ENCODE peak calls at places on chromosome 1, in four cellular contexts. One of them, this sample, is unnamed.
A peak's percentile ranks its signal among the peaks of the same experiment; 100 is the strongest.

GRCh38 chr1:48916121-48917069 is 139.7 kb upstream of the BEND5 start:
- DNase-seq in HepG2: peak; percentile 29
- DNase-seq in SK-N-SH: peak; percentile 63
- DNase-seq in GM12878: no peak
- DNase-seq in this sample: no peak

GRCh38 chr1:164635784-164636729 is 77.1 kb downstream of the PBX1 start:
- DNase-seq in HepG2: no peak
- DNase-seq in GM12878: no peak
- DNase-seq in SK-N-SH: no peak
- DNase-seq in this sample: no peak

GRCh38 chr1:119782541-119783338 is 14.0 kb upstream of the HMGCS2 start:
- DNase-seq in HepG2: no peak
- DNase-seq in GM12878: no peak
- DNase-seq in SK-N-SH: no peak
- DNase-seq in this sample: no peak

GRCh38 chr1:52348704-52349301 is 17.2 kb downstream of the CC2D1B start:
- DNase-seq in HepG2: no peak
- DNase-seq in GM12878: no peak
- DNase-seq in SK-N-SH: peak; percentile 81
- DNase-seq in this sample: no peak

GRCh38 chr1:222010306-222010705 is 268.4 kb upstream of the DUSP10 start:
- DNase-seq in SK-N-SH: no peak
- DNase-seq in HepG2: no peak
- DNase-seq in GM12878: no peak
- DNase-seq in this sample: no peak

GRCh38 chr1:65762081-65762862 is 30.4 kb upstream of the PDE4B start:
- DNase-seq in SK-N-SH: no peak
- DNase-seq in HepG2: no peak
- DNase-seq in GM12878: no peak
- DNase-seq in this sample: no peak

GRCh38 chr1:162916407-162916806 is 55.4 kb upstream of the CCDC190 start:
- DNase-seq in HepG2: no peak
- DNase-seq in SK-N-SH: no peak
- DNase-seq in GM12878: no peak
- DNase-seq in this sample: no peak

GRCh38 chr1:29121951-29122661 is 1.6 kb downstream of the TMEM200B start:
- DNase-seq in HepG2: no peak
- DNase-seq in SK-N-SH: peak; percentile 79
- DNase-seq in GM12878: no peak
- DNase-seq in this sample: no peak

GRCh38 chr1:8423134-8423701 is 105.3 kb downstream of the SLC45A1 start:
- DNase-seq in SK-N-SH: peak; percentile 71
- DNase-seq in HepG2: no peak
- DNase-seq in GM12878: no peak
- DNase-seq in this sample: peak; percentile 36

GRCh38 chr1:160819186-160819585 is 23.2 kb downstream of the LY9 start:
- DNase-seq in GM12878: no peak
- DNase-seq in HepG2: no peak
- DNase-seq in SK-N-SH: no peak
- DNase-seq in this sample: no peak

GRCh38 chr1:52159033-52159789 is 17.3 kb downstream of the ZFYVE9 start:
- DNase-seq in GM12878: no peak
- DNase-seq in SK-N-SH: no peak
- DNase-seq in HepG2: no peak
- DNase-seq in this sample: no peak

GRCh38 chr1:12315126-12315525 is 85.3 kb downstream of the VPS13D start:
- DNase-seq in SK-N-SH: no peak
- DNase-seq in HepG2: no peak
- DNase-seq in GM12878: no peak
- DNase-seq in this sample: no peak

GRCh38 chr1:58887059-58887458 is 103.2 kb upstream of the JUN start:
- DNase-seq in HepG2: no peak
- DNase-seq in SK-N-SH: no peak
- DNase-seq in GM12878: no peak
- DNase-seq in this sample: no peak

GRCh38 chr1:58883888-58884482 is 100.1 kb upstream of the JUN start:
- DNase-seq in SK-N-SH: no peak
- DNase-seq in HepG2: no peak
- DNase-seq in GM12878: no peak
- DNase-seq in this sample: peak; percentile 88

GRCh38 chr1:58886611-58887010 is 102.8 kb upstream of the JUN start:
- DNase-seq in HepG2: no peak
- DNase-seq in GM12878: no peak
- DNase-seq in SK-N-SH: no peak
- DNase-seq in this sample: no peak

GRCh38 chr1:58884706-58885661 is 101.1 kb upstream of the JUN start:
- DNase-seq in SK-N-SH: no peak
- DNase-seq in GM12878: no peak
- DNase-seq in HepG2: peak; percentile 98
- DNase-seq in this sample: peak; percentile 79

GRCh38 chr1:58885998-58886397 is 102.2 kb upstream of the JUN start:
- DNase-seq in HepG2: no peak
- DNase-seq in SK-N-SH: no peak
- DNase-seq in GM12878: no peak
- DNase-seq in this sample: no peak
- TF ChIP-seq GABPA in HepG2: no peak
- TF ChIP-seq GABPA in SK-N-SH: no peak
- TF ChIP-seq GABPA in GM12878: no peak
- TF ChIP-seq GABPA in this sample: no peak

GRCh38 chr1:113940365-113941244 is 11.5 kb downstream of the HIPK1 start:
- DNase-seq in SK-N-SH: no peak
- DNase-seq in HepG2: no peak
- DNase-seq in GM12878: no peak
- DNase-seq in this sample: no peak
- TF ChIP-seq ZBTB33 in SK-N-SH: no peak
- TF ChIP-seq ZBTB33 in HepG2: no peak
- TF ChIP-seq ZBTB33 in GM12878: no peak
- TF ChIP-seq ZBTB33 in this sample: no peak

GRCh38 chr1:226112626-226113025 is 50.1 kb downstream of the H3-3A start:
- DNase-seq in HepG2: no peak
- DNase-seq in GM12878: no peak
- DNase-seq in SK-N-SH: no peak
- DNase-seq in this sample: no peak

GRCh38 chr1:226109829-226110248 is 47.3 kb downstream of the H3-3A start:
- DNase-seq in HepG2: peak; percentile 75
- DNase-seq in GM12878: no peak
- DNase-seq in SK-N-SH: peak; percentile 99
- DNase-seq in this sample: peak; percentile 99

GRCh38 chr1:226110249-226111108 is 48.0 kb downstream of the H3-3A start:
- DNase-seq in SK-N-SH: peak; percentile 92
- DNase-seq in GM12878: peak; percentile 41
- DNase-seq in HepG2: no peak
- DNase-seq in this sample: peak; percentile 88

GRCh38 chr1:226111109-226111864 is 48.8 kb downstream of the H3-3A start:
- DNase-seq in SK-N-SH: no peak
- DNase-seq in HepG2: no peak
- DNase-seq in GM12878: no peak
- DNase-seq in this sample: peak; percentile 95

DNA sequence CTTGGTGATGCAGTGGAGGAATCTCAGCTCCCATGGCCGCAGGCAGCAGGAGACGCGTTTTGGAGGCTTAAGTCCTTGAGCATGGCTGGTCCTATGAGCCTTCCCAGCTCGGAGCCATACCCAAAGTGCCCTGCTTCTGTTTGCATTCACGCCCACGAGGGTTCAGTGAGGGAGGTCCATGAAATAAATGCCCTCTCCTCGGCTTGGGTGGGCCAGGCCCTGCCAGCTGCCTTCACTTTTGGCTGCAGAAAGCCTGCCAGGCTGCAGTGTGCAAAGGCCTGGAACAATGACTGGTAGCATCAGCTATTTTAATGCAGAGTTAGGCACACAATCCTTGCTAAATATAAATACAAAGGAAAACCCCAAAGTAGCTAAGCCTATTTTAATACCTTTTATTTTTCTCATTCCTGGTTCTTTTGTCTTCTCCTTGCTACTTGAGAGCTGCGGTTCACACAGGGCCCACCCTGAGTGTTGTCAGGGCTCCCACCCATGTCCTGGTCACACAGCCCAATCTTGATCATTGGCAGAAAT is 49.4 kb downstream of the H3-3A start:
- DNase-seq in SK-N-SH: no peak
- DNase-seq in HepG2: no peak
- DNase-seq in GM12878: no peak
- DNase-seq in this sample: no peak
- TF ChIP-seq GABPA in SK-N-SH: no peak
- TF ChIP-seq GABPA in HepG2: no peak
- TF ChIP-seq GABPA in GM12878: no peak
- TF ChIP-seq GABPA in this sample: no peak

GRCh38 chr1:67683306-67683705 is 1.7 kb upstream of the GADD45A start:
- DNase-seq in GM12878: no peak
- DNase-seq in SK-N-SH: no peak
- DNase-seq in HepG2: no peak
- DNase-seq in this sample: no peak
- TF ChIP-seq ZBTB33 in GM12878: no peak
- TF ChIP-seq ZBTB33 in SK-N-SH: no peak
- TF ChIP-seq ZBTB33 in HepG2: no peak
- TF ChIP-seq ZBTB33 in this sample: no peak

GRCh38 chr1:22711591-22712501 is 1.2 kb downstream of the EPHB2 start:
- DNase-seq in GM12878: no peak
- DNase-seq in HepG2: no peak
- DNase-seq in SK-N-SH: peak; percentile 78
- DNase-seq in this sample: no peak

GRCh38 chr1:22711071-22711470 is 432 bp downstream of the EPHB2 start:
- DNase-seq in HepG2: no peak
- DNase-seq in SK-N-SH: peak; percentile 78
- DNase-seq in GM12878: no peak
- DNase-seq in this sample: no peak

GRCh38 chr1:22714455-22714854 is 3.8 kb downstream of the EPHB2 start:
- DNase-seq in SK-N-SH: no peak
- DNase-seq in HepG2: no peak
- DNase-seq in GM12878: no peak
- DNase-seq in this sample: no peak

GRCh38 chr1:22710688-22711024 is at the start of gene EPHB2:
- DNase-seq in SK-N-SH: peak; percentile 96
- DNase-seq in GM12878: no peak
- DNase-seq in HepG2: no peak
- DNase-seq in this sample: peak; percentile 84

DNA sequence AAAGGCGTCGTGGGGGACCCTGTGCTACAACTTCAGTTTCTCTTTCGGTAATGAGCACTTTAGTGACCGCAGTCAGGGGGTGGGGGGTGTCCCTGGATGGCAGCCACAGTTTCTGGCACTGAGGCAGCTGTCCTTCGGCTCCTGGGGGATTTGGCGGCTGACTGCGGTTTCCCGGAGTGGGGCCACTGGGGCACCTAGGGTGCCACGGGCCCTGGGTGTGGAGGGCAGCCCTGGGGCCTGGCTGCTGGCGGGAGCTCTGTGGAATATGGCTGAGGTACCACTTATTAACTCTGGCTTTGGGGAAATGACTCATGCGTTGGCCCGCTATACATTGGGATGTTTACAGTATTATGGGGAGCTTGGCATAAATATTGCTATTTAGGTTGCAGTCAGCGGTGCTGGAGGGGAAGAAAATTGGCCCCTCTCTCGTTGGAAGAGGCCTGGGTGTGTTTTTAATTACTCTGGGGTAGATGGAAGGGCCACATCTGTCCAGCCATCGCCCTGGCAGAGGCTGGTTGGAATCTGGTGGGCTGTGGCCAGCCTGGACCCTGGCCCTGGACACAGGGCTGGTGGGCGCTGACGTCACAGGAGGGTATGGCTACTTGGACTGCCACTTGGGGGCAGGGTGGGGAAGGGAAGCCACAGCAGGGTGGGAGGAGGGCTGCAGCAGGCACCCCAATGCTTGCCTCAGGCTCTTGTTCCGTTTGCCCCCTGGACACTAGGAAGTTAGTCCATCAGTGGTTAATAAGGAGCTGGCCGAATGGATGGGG is 2.0 kb downstream of the EPHB2 start:
- DNase-seq in HepG2: no peak
- DNase-seq in SK-N-SH: peak; percentile 68
- DNase-seq in GM12878: no peak
- DNase-seq in this sample: no peak
- TF ChIP-seq GABPA in HepG2: no peak
- TF ChIP-seq GABPA in SK-N-SH: no peak
- TF ChIP-seq GABPA in GM12878: no peak
- TF ChIP-seq GABPA in this sample: no peak

GRCh38 chr1:55156093-55156492 is 59.1 kb downstream of the USP24 start:
- DNase-seq in SK-N-SH: no peak
- DNase-seq in GM12878: no peak
- DNase-seq in HepG2: no peak
- DNase-seq in this sample: no peak

GRCh38 chr1:55154616-55155015 is 60.5 kb downstream of the USP24 start:
- DNase-seq in GM12878: no peak
- DNase-seq in SK-N-SH: no peak
- DNase-seq in HepG2: no peak
- DNase-seq in this sample: no peak

GRCh38 chr1:55156608-55157007 is 58.6 kb downstream of the USP24 start:
- DNase-seq in SK-N-SH: no peak
- DNase-seq in HepG2: no peak
- DNase-seq in GM12878: no peak
- DNase-seq in this sample: no peak

GRCh38 chr1:55153031-55153430 is 62.1 kb downstream of the USP24 start:
- DNase-seq in SK-N-SH: no peak
- DNase-seq in GM12878: no peak
- DNase-seq in HepG2: no peak
- DNase-seq in this sample: no peak

GRCh38 chr1:55155522-55155921 is 59.6 kb downstream of the USP24 start:
- DNase-seq in GM12878: no peak
- DNase-seq in SK-N-SH: peak; percentile 17
- DNase-seq in HepG2: no peak
- DNase-seq in this sample: peak; percentile 10
- TF ChIP-seq ZBTB33 in GM12878: no peak
- TF ChIP-seq ZBTB33 in SK-N-SH: no peak
- TF ChIP-seq ZBTB33 in HepG2: no peak
- TF ChIP-seq ZBTB33 in this sample: no peak

DNA sequence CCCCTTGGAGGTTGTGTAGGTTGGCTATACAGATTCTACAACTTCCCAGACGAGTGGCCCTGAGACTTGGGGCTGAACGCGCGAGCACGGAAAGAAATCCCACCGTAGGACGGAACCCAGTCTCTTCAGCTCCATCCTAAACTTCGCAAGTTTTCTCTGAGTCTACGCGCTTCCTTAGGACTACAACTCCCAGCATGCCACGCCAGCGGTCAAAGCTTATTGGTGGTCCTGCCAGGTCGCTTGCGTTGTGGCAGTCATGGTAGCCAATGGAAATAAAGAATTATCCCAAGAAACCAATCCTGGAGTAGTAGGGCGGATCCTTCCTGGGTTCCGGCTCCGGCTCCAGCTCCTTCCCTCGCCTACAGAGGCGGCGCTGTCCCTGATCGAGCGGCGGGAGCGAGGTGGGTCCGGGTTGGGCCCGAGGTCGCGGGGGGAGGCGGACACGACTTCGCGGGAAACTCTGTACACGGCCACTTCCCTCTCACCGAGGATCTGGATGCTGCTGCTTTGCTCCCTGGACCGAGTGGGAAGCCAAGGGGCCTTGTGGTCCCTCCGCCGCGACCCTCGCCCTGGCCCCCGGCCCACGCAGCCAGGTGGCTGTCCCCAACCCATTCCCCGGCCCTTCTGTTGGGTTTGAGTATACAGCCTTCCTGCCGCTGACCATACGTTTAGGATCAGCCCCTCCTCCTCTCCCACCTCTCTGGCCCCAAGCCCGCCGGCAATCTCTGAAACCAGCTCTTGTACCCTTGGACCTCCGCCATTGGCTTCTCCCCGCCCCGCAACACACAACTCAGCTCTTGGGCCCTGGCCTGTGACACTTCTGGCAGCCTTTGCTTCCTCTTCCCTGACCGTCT is at the start of gene ZNF691:
- DNase-seq in HepG2: peak; percentile 97
- DNase-seq in SK-N-SH: peak; percentile 95
- DNase-seq in GM12878: peak; percentile 92
- DNase-seq in this sample: peak; percentile 99
- TF ChIP-seq GABPA in HepG2: peak; percentile 78
- TF ChIP-seq GABPA in SK-N-SH: peak; percentile 92
- TF ChIP-seq GABPA in GM12878: peak; percentile 94
- TF ChIP-seq GABPA in this sample: peak; percentile 97